ENCODE peak calls at places on chromosome 21, in six cellular contexts. I is endothelial cell of umbilical vein; S is HFF-Myc; L is effector memory CD4-positive, alpha-beta T cell; V is left ventricle myocardium inferior; M is thoracic aorta. N is an unnamed sample.

GRCh38 chr21:36306872-36307534 is 13.0 kb upstream of the MORC3 start:
- DNase-seq in V (no peak), S (no peak), I (no peak), L (no peak), M (no peak), N (no peak)

GRCh38 chr21:37149411-37149810 is 76.4 kb downstream of the TTC3 start:
- DNase-seq in I (peak; percentile 37), L (no peak), V (no peak), M (no peak), S (no peak), N (no peak)

GRCh38 chr21:37082856-37083611 is 10.0 kb downstream of the TTC3 start:
- DNase-seq in S (no peak), I (peak; percentile 4), M (no peak), V (no peak), L (no peak), N (no peak)

GRCh38 chr21:41360072-41360821 is 1.6 kb upstream of the MX2 start:
- DNase-seq in I (no peak), M (no peak), L (no peak), V (peak; percentile 33), S (no peak), N (peak; percentile 75)

GRCh38 chr21:30206551-30207251 is 9.2 kb downstream of the CLDN8 start:
- DNase-seq in V (no peak), L (no peak), I (no peak), M (no peak), S (no peak), N (no peak)

GRCh38 chr21:31382060-31382459 is 38.0 kb upstream of the TIAM1 start:
- DNase-seq in V (no peak), L (no peak), S (no peak), M (no peak), I (no peak), N (no peak)

GRCh38 chr21:45768011-45768740 is 124.7 kb downstream of the PCBP3 start:
- DNase-seq in V (no peak), M (no peak), S (no peak), I (no peak), L (no peak), N (no peak)

GRCh38 chr21:40681164-40681859 is 165.6 kb downstream of the DSCAM start:
- DNase-seq in V (peak; percentile 39), I (no peak), L (no peak), S (no peak), M (no peak), N (no peak)

GRCh38 chr21:46004168-46004861 is 22.7 kb downstream of the COL6A1 start:
- DNase-seq in M (no peak), V (peak; percentile 14), I (no peak), L (no peak), S (no peak), N (peak; percentile 12)

GRCh38 chr21:41167348-41168342 is at the start of gene BACE2:
- DNase-seq in M (no peak), I (peak; percentile 72), L (no peak), V (peak; percentile 85), S (no peak), N (peak; percentile 66)

GRCh38 chr21:35284199-35284598 is 235.1 kb upstream of the RUNX1 start:
- DNase-seq in V (peak; percentile 35), L (no peak), I (no peak), M (no peak), S (no peak), N (no peak)

GRCh38 chr21:31176725-31177124 is 138.4 kb upstream of the KRTAP19-8 start:
- DNase-seq in M (no peak), I (no peak), S (no peak), L (no peak), V (no peak), N (no peak)

GRCh38 chr21:46158666-46159300 is 3.4 kb upstream of the FTCD start:
- DNase-seq in M (no peak), V (no peak), I (no peak), S (no peak), L (no peak), N (no peak)

GRCh38 chr21:17976139-17976538 is 157.0 kb upstream of the C21orf91 start:
- DNase-seq in S (no peak), V (no peak), M (no peak), I (no peak), L (no peak), N (no peak)

GRCh38 chr21:35743571-35743970 is 316.8 kb downstream of the SETD4 start:
- DNase-seq in V (no peak), I (no peak), M (no peak), L (no peak), S (no peak), N (no peak)

GRCh38 chr21:46152939-46153258 is 2.5 kb downstream of the FTCD start:
- DNase-seq in V (no peak), I (no peak), S (no peak), L (no peak), M (peak; percentile 0), N (no peak)

GRCh38 chr21:14850394-14850793 is 214.4 kb downstream of the NRIP1 start:
- DNase-seq in M (no peak), V (no peak), S (no peak), I (no peak), L (no peak), N (no peak)

GRCh38 chr21:44442266-44443125 is 12.8 kb upstream of the LRRC3 start:
- DNase-seq in V (no peak), S (no peak), L (no peak), I (no peak), M (no peak), N (no peak)

GRCh38 chr21:44444286-44444931 is 10.9 kb upstream of the LRRC3 start:
- DNase-seq in S (no peak), L (no peak), M (no peak), V (peak; percentile 9), I (no peak), N (no peak)

GRCh38 chr21:44443891-44444285 is 11.4 kb upstream of the LRRC3 start:
- DNase-seq in V (peak; percentile 4), M (no peak), L (no peak), I (no peak), S (no peak), N (no peak)

GRCh38 chr21:44441581-44442265 is 13.6 kb upstream of the LRRC3 start:
- DNase-seq in I (no peak), M (no peak), L (no peak), V (no peak), S (no peak), N (no peak)

GRCh38 chr21:44443291-44443890 is 11.9 kb upstream of the LRRC3 start:
- DNase-seq in V (peak; percentile 4), S (no peak), I (no peak), L (no peak), M (no peak), N (no peak)
- H3K4me3 ChIP-seq in V (no peak overlapping the region), S (no peak overlapping the region), I (no peak overlapping the region), L (no peak overlapping the region), M (no peak overlapping the region), N (no peak overlapping the region)

GRCh38 chr21:39006653-39007417 is 176.4 kb downstream of the PSMG1 start:
- DNase-seq in S (no peak), V (peak; percentile 82), M (peak; percentile 48), L (no peak), I (peak; percentile 88), N (peak; percentile 52)
- H3K4me3 ChIP-seq in S (no peak overlapping the region), V (no peak overlapping the region), M (peak overlapping the region; percentile 19), L (no peak overlapping the region), I (no peak overlapping the region), N (no peak overlapping the region)

GRCh38 chr21:43021756-43022600 is 47.6 kb downstream of the PKNOX1 start:
- DNase-seq in I (no peak), V (no peak), L (no peak), M (no peak), S (no peak), N (no peak)
- H3K4me3 ChIP-seq in I (no peak overlapping the region), V (no peak overlapping the region), L (no peak overlapping the region), M (no peak overlapping the region), S (no peak overlapping the region), N (no peak overlapping the region)

DNA sequence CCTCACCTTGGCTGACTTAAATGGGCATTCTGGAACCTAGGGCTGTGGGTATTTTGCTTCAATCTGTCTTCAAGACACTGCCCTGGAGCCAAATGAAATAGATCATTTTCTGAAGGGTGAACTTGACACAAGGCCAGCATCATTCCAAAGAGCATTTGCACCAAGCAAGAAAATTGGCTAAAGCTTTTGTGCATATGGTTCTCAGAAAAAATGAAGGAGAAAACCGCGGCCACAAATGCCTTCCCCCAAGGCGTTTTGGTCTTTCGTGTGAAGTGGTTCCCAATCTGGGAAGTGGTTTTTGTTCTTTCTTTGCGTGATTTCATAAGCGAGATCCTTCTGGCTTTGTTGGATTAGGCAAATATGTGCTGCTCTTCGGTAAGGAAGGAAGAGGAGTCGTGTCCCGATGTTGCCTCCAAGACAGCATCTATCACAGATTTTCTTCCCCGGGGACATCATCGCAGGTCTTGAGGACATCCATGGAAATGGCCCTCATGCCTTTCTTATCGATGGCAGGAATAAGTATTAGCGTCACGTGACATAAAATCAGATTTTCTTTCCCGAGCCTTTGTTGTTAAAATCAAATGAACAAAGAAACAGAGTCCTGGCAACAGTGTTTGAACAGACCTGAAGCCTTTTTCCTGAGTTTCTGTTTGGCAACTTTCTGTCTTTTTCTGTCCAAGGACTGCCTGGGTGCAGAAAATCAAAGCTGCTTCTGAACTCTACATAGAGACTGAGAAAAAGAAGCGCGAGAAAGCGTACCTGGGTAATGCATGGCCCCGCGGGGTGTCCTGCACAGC is 31.0 kb downstream of the ATP5PO start:
- DNase-seq in S (peak; percentile 20), I (no peak), L (no peak), V (no peak), M (no peak), N (no peak)
- H3K4me3 ChIP-seq in S (no peak overlapping the region), I (no peak overlapping the region), L (no peak overlapping the region), V (no peak overlapping the region), M (peak overlapping the region; percentile 62), N (no peak overlapping the region)

GRCh38 chr21:16308269-16308668 is 578.5 kb downstream of the USP25 start:
- DNase-seq in V (no peak), M (no peak), I (peak; percentile 56), S (no peak), L (no peak), N (no peak)
- H3K4me3 ChIP-seq in V (peak overlapping the region; percentile 53), M (peak overlapping the region; percentile 17), I (peak overlapping the region; percentile 41), S (no peak overlapping the region), L (no peak overlapping the region), N (peak overlapping the region; percentile 28)

DNA sequence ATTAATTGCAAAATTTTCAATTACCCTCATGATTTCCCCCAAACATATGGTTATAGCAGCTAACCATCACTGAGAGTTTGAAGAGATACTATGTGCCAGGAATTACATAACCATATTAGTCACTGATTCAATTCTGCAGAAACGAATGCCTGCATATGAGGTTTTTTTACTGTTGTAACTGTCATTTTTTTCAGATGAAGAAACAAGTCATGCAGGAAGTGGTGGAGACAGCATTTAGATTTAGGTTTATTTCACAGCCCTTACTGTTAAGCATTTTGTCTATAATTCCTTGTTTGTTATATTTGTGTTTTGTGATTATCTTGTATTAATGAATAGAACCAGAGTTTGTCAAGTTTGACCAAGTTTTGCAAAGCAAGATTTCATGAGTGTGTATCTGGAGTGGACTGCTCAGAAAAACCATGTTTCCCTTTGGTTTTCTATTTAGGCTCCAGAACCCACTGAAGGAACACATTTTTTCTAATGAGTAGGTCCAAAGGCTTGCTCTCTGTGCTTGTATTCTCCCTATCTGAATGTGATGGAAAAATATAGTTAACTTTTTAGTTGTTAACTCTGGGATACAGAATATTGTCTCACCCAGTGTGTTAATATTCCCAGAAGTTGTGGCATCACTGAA is 308.5 kb upstream of the ADAMTS5 start:
- DNase-seq in M (no peak), I (no peak), V (no peak), L (no peak), S (no peak), N (no peak)
- H3K4me3 ChIP-seq in M (no peak overlapping the region), I (no peak overlapping the region), V (no peak overlapping the region), L (no peak overlapping the region), S (no peak overlapping the region), N (no peak overlapping the region)

N was measured in tibial nerve.